ENCODE peak calls at places on chromosomes 12 and 14, in seven cellular contexts. V is type B pancreatic cell; I is adrenal gland; Z is neural progenitor cell; C is CD4-positive, alpha-beta T cell; N is AG09309; F is mesothelial cell of epicardium. D is an unnamed sample.

GRCh38 chr12:116759783-116760581 is 21.9 kb downstream of the RNFT2 start:
- DNase-seq in V (no peak), I (no peak), Z (no peak), C (peak), N (no peak), F (no peak), D (no peak)

GRCh38 chr12:34292736-34293625 is 270.7 kb downstream of the ALG10 start:
- DNase-seq in V (no peak), I (peak), Z (no peak), C (no peak), N (no peak), F (no peak), D (peak)

GRCh38 chr12:1540690-1541089 is 53.7 kb downstream of the FBXL14 start:
- DNase-seq in V (no peak), I (no peak), Z (no peak), C (no peak), N (no peak), F (no peak), D (no peak)

GRCh38 chr12:57740656-57741412 is 2.3 kb upstream of the AGAP2 start:
- DNase-seq in V (no peak), I (no peak), Z (no peak), C (peak), N (no peak), F (no peak), D (peak)

GRCh38 chr14:22370084-22370847 is 218.8 kb downstream of the DAD1 start:
- DNase-seq in V (no peak), I (peak), Z (no peak), C (no peak), N (no peak), F (no peak), D (peak)

GRCh38 chr14:31964490-31964889 is 112.6 kb upstream of the ARHGAP5 start:
- DNase-seq in V (no peak), I (no peak), Z (no peak), C (no peak), N (no peak), F (no peak), D (no peak)

GRCh38 chr14:64465856-64466554 is 706 bp downstream of the AKAP5 start:
- DNase-seq in V (no peak), I (peak), Z (peak), C (no peak), N (peak), F (no peak), D (no peak)

GRCh38 chr14:21915814-21916213 is 242.2 kb upstream of the OR4E1 start:
- DNase-seq in V (no peak), I (no peak), Z (no peak), C (no peak), N (no peak), F (no peak), D (no peak)

GRCh38 chr12:18828483-18828882 is 90.6 kb downstream of the CAPZA3 start:
- DNase-seq in V (no peak), I (no peak), Z (no peak), C (no peak), N (no peak), F (no peak), D (no peak)

GRCh38 chr12:68378859-68379628 is 46.9 kb upstream of the MDM1 start:
- DNase-seq in V (no peak), I (no peak), Z (no peak), C (no peak), N (no peak), F (no peak), D (peak)

GRCh38 chr12:68373836-68374314 is 41.7 kb upstream of the MDM1 start:
- DNase-seq in V (no peak), I (no peak), Z (no peak), C (no peak), N (no peak), F (no peak), D (no peak)

GRCh38 chr12:68376901-68377300 is 44.7 kb upstream of the MDM1 start:
- DNase-seq in V (no peak), I (no peak), Z (no peak), C (no peak), N (no peak), F (no peak), D (no peak)

GRCh38 chr12:68374315-68374982 is 42.3 kb upstream of the MDM1 start:
- DNase-seq in V (no peak), I (no peak), Z (no peak), C (no peak), N (no peak), F (no peak), D (no peak)

GRCh38 chr12:68375701-68376469 is 43.7 kb upstream of the MDM1 start:
- DNase-seq in V (no peak), I (no peak), Z (no peak), C (no peak), N (no peak), F (no peak), D (no peak)
- TF ChIP-seq CTCF in V (no peak), I (no peak), Z (no peak), C (no peak), N (no peak), F (no peak), D (no peak)

GRCh38 chr12:51590347-51591019 is 550 bp upstream of the SCN8A start:
- DNase-seq in V (peak), I (peak), Z (peak), C (peak), N (peak), F (peak), D (peak)
- TF ChIP-seq CTCF in V (peak), I (no peak), Z (peak), C (no peak), N (peak), F (peak), D (peak)

GRCh38 chr12:130863298-130863697 is 8.6 kb upstream of the RAN start:
- DNase-seq in V (no peak), I (no peak), Z (no peak), C (no peak), N (no peak), F (no peak), D (no peak)
- TF ChIP-seq CTCF in V (peak), I (no peak), Z (no peak), C (no peak), N (no peak), F (no peak), D (no peak)

DNA sequence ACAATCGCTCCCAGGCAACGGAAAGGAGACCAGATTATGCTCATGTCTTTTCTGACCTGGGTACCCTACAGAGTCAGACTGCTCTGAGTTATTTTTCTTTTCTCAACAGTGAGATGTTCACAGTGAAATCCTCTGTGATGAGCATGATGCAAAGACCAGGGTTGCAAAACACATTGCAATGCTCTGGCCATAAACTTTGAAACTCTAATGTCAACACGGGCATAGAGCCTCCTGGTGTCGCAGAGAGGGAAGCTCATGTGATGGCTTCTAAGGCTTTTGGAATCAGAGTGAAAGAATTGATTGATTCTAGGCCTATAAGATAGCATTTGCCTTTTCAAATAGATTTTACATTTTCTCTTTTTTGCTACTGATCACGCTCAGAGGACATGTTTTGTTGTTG is 193.4 kb downstream of the RASSF9 start:
- DNase-seq in V (no peak), I (no peak), Z (peak), C (no peak), N (peak), F (no peak), D (no peak)
- TF ChIP-seq CTCF in V (no peak), I (no peak), Z (peak), C (no peak), N (peak), F (no peak), D (no peak)

GRCh38 chr14:104680806-104681688 is 8.4 kb upstream of the INF2 start:
- DNase-seq in V (no peak), I (peak), Z (peak), C (no peak), N (peak), F (no peak), D (peak)
- TF ChIP-seq CTCF in V (peak), I (peak), Z (peak), C (no peak), N (peak), F (no peak), D (no peak)